ENCODE peak calls at places on chromosome X, in four cellular contexts. D is dermis microvascular lymphatic vessel endothelial cell, Y is colonic mucosa, W is fibroblast of lung. J is an unnamed sample.

GRCh38 chrX:506341-506740 is 119.6 kb upstream of the PPP2R3B start:
- DNase-seq in Y (no peak), W (no peak), D (no peak), J (no peak)

GRCh38 chrX:24081661-24082154 is 27.0 kb downstream of the EIF2S3 start:
- DNase-seq in Y (peak; percentile 58), W (peak; percentile 45), D (peak; percentile 64), J (peak; percentile 42)

GRCh38 chrX:42524374-42524773 is 253.6 kb downstream of the PPP1R2C start:
- DNase-seq in Y (no peak), D (no peak), W (peak; percentile 85), J (no peak)

GRCh38 chrX:38571058-38571457 is 9.7 kb downstream of the TSPAN7 start:
- DNase-seq in W (no peak), D (no peak), Y (no peak), J (no peak)

GRCh38 chrX:46588263-46588662 is 14.7 kb downstream of the CHST7 start:
- DNase-seq in W (peak; percentile 78), D (peak; percentile 73), Y (no peak), J (no peak)

GRCh38 chrX:356385-357034 is 30.2 kb downstream of the PPP2R3B start:
- DNase-seq in Y (no peak), W (peak; percentile 96), D (no peak), J (no peak)

GRCh38 chrX:134622056-134622812 is 36.0 kb downstream of the PLAC1 start:
- DNase-seq in D (peak; percentile 90), Y (no peak), W (peak; percentile 93), J (peak; percentile 67)

GRCh38 chrX:41858161-41858775 is 65.1 kb downstream of the CASK start:
- DNase-seq in Y (no peak), D (no peak), W (no peak), J (peak; percentile 38)

J was measured in H7.